ENCODE peak calls at places on chromosomes 2 and 18, in six cellular contexts. T is NCI-H1417; W is activated naive CD8-positive, alpha-beta T cell treated with anti-CD3 and anti-CD28 coated beads for 36 hours; X is thoracic aorta; M is HTR-8/SVneo; A is GM18507. G is an unnamed sample.

GRCh38 chr2:24045511-24046508 is 1.4 kb downstream of the WDCP start:
- DNase-seq in A (no peak), X (no peak), T (no peak), W (no peak), M (no peak), G (no peak)

GRCh38 chr2:240393831-240394410 is 41.5 kb upstream of the GPC1 start:
- DNase-seq in T (no peak), W (no peak), A (no peak), M (no peak), X (no peak), G (no peak)

GRCh38 chr18:22432672-22433137 is 15.0 kb upstream of the CTAGE1 start:
- DNase-seq in A (no peak), T (no peak), W (no peak), M (peak; percentile 81), X (peak; percentile 77), G (no peak)

GRCh38 chr2:230885467-230886130 is 20.9 kb downstream of the ITM2C start:
- DNase-seq in W (peak; percentile 45), M (no peak), X (no peak), T (peak; percentile 68), A (no peak), G (no peak)

GRCh38 chr2:191434072-191434471 is 188.9 kb downstream of the MYO1B start:
- DNase-seq in X (no peak), A (no peak), W (no peak), M (no peak), T (no peak), G (no peak)

GRCh38 chr2:15794608-15795134 is 145.7 kb upstream of the MYCN start:
- DNase-seq in A (no peak), T (no peak), W (no peak), M (no peak), X (no peak), G (no peak)

GRCh38 chr2:239954166-239955085 is 70.7 kb downstream of the NDUFA10 start:
- DNase-seq in W (no peak), M (no peak), X (no peak), A (no peak), T (no peak), G (no peak)

GRCh38 chr2:213868526-213868925 is 542.3 kb upstream of the VWC2L start:
- DNase-seq in M (no peak), W (no peak), X (no peak), A (no peak), T (no peak), G (no peak)

GRCh38 chr2:100934504-100935371 is 67.4 kb upstream of the RPL31 start:
- DNase-seq in W (no peak), M (no peak), X (no peak), T (no peak), A (no peak), G (no peak)

GRCh38 chr18:986552-986951 is 81.9 kb downstream of the ADCYAP1 start:
- DNase-seq in W (no peak), T (no peak), X (no peak), A (no peak), M (no peak), G (no peak)

GRCh38 chr2:43269074-43269572 is 42.7 kb upstream of the ZFP36L2 start:
- DNase-seq in X (peak; percentile 78), A (no peak), T (peak; percentile 76), M (peak; percentile 72), W (no peak), G (no peak)

GRCh38 chr2:143807677-143808076 is 678.5 kb downstream of the ARHGAP15 start:
- DNase-seq in W (no peak), A (no peak), X (no peak), T (no peak), M (no peak), G (no peak)

GRCh38 chr2:223086360-223086981 is 34.5 kb downstream of the KCNE4 start:
- DNase-seq in T (no peak), W (no peak), M (no peak), X (no peak), A (no peak), G (no peak)

GRCh38 chr2:10529611-10530010 is 81.5 kb upstream of the ODC1 start:
- DNase-seq in W (no peak), T (no peak), X (no peak), M (no peak), A (no peak), G (no peak)

GRCh38 chr2:181586569-181587076 is 70.3 kb downstream of the CERKL start:
- DNase-seq in A (peak; percentile 23), W (peak; percentile 10), X (no peak), T (peak; percentile 34), M (no peak), G (peak; percentile 19)

G was measured in GM19239.